ENCODE peak calls at places on chromosome X, in eight cellular contexts. X is tibial nerve, H is K562, U is HCT116, N is spleen, C is heart left ventricle, K is lower leg skin, M is uterus. V is an unnamed sample.

GRCh38 chrX:1529756-1530155 is 7.2 kb downstream of the P2RY8 start:
- DNase-seq in X (no peak), H (no peak), U (no peak), N (no peak), C (no peak), K (no peak), M (no peak), V (no peak)

GRCh38 chrX:126064901-126065541 is 101.1 kb downstream of the DCAF12L2 start:
- DNase-seq in X (no peak), H (no peak), U (no peak), N (peak), C (no peak), K (no peak), M (no peak), V (no peak)

GRCh38 chrX:45769919-45770582 is 569.4 kb upstream of the DIPK2B start:
- DNase-seq in X (peak), H (peak), U (no peak), N (peak), C (peak), K (peak), M (peak), V (no peak)

GRCh38 chrX:128975716-128976115 is 547.6 kb downstream of the SMARCA1 start:
- DNase-seq in X (peak), H (peak), U (no peak), N (no peak), C (no peak), K (no peak), M (no peak), V (peak)

GRCh38 chrX:71181910-71182799 is 37.5 kb downstream of the NLGN3 start:
- DNase-seq in X (peak), H (peak), U (peak), N (peak), C (peak), K (peak), M (peak), V (peak)

GRCh38 chrX:153684447-153685178 is 3.1 kb upstream of the SLC6A8 start:
- DNase-seq in X (no peak), H (no peak), U (no peak), N (peak), C (no peak), K (no peak), M (peak), V (no peak)

GRCh38 chrX:88170528-88170927 is 576.5 kb upstream of the CPXCR1 start:
- DNase-seq in X (no peak), H (no peak), U (no peak), N (no peak), C (no peak), K (no peak), M (no peak), V (no peak)

GRCh38 chrX:93673869-93674271 is at the start of gene FAM133A:
- DNase-seq in X (peak), H (no peak), U (no peak), N (no peak), C (no peak), K (no peak), M (no peak), V (no peak)

GRCh38 chrX:48754124-48754667 is 7.4 kb upstream of the GLOD5 start:
- DNase-seq in X (no peak), H (no peak), U (no peak), N (no peak), C (no peak), K (no peak), M (no peak), V (no peak)

GRCh38 chrX:2974946-2975345 is 31.4 kb upstream of the ARSH start:
- DNase-seq in X (no peak), H (no peak), U (no peak), N (no peak), C (no peak), K (no peak), M (no peak), V (no peak)

GRCh38 chrX:79107891-79108718 is 36.4 kb upstream of the GPR174 start:
- DNase-seq in X (no peak), H (no peak), U (no peak), N (no peak), C (no peak), K (no peak), M (no peak), V (no peak)

GRCh38 chrX:39518451-39519212 is 579.1 kb downstream of the BCOR start:
- DNase-seq in X (no peak), H (no peak), U (no peak), N (no peak), C (peak), K (no peak), M (no peak), V (no peak)

GRCh38 chrX:31038585-31039326 is 33.1 kb downstream of the FTHL17 start:
- DNase-seq in X (peak), H (peak), U (no peak), N (no peak), C (no peak), K (peak), M (peak), V (no peak)

GRCh38 chrX:44462851-44463250 is 79.8 kb downstream of the FUNDC1 start:
- DNase-seq in X (peak), H (no peak), U (no peak), N (no peak), C (no peak), K (peak), M (no peak), V (no peak)

GRCh38 chrX:74119016-74119910 is 184.7 kb upstream of the ZCCHC13 start:
- DNase-seq in X (no peak), H (no peak), U (peak), N (no peak), C (no peak), K (no peak), M (no peak), V (peak)

GRCh38 chrX:4550018-4550417 is 836.6 kb upstream of the PRKX start:
- DNase-seq in X (no peak), H (no peak), U (no peak), N (no peak), C (no peak), K (no peak), M (no peak), V (no peak)

GRCh38 chrX:45077748-45078424 is 122.8 kb downstream of the DIPK2B start:
- DNase-seq in X (no peak), H (no peak), U (no peak), N (no peak), C (no peak), K (no peak), M (no peak), V (no peak)

GRCh38 chrX:110180928-110181310 is 137.0 kb downstream of the AMMECR1 start:
- DNase-seq in X (no peak), H (no peak), U (peak), N (no peak), C (no peak), K (no peak), M (no peak), V (no peak)

GRCh38 chrX:20594985-20595384 is 328.3 kb upstream of the RPS6KA3 start:
- DNase-seq in X (no peak), H (no peak), U (peak), N (no peak), C (no peak), K (no peak), M (no peak), V (no peak)

GRCh38 chrX:50638123-50638522 is 167.5 kb upstream of the DGKK start:
- DNase-seq in X (no peak), H (no peak), U (no peak), N (no peak), C (peak), K (no peak), M (peak), V (no peak)

GRCh38 chrX:43176686-43177085 is 398.7 kb upstream of the PPP1R2C start:
- DNase-seq in X (no peak), H (no peak), U (no peak), N (no peak), C (no peak), K (no peak), M (no peak), V (no peak)

GRCh38 chrX:106933538-106933961 is 13.3 kb downstream of the CLDN2 start:
- DNase-seq in X (no peak), H (no peak), U (no peak), N (no peak), C (no peak), K (no peak), M (no peak), V (no peak)

DNA sequence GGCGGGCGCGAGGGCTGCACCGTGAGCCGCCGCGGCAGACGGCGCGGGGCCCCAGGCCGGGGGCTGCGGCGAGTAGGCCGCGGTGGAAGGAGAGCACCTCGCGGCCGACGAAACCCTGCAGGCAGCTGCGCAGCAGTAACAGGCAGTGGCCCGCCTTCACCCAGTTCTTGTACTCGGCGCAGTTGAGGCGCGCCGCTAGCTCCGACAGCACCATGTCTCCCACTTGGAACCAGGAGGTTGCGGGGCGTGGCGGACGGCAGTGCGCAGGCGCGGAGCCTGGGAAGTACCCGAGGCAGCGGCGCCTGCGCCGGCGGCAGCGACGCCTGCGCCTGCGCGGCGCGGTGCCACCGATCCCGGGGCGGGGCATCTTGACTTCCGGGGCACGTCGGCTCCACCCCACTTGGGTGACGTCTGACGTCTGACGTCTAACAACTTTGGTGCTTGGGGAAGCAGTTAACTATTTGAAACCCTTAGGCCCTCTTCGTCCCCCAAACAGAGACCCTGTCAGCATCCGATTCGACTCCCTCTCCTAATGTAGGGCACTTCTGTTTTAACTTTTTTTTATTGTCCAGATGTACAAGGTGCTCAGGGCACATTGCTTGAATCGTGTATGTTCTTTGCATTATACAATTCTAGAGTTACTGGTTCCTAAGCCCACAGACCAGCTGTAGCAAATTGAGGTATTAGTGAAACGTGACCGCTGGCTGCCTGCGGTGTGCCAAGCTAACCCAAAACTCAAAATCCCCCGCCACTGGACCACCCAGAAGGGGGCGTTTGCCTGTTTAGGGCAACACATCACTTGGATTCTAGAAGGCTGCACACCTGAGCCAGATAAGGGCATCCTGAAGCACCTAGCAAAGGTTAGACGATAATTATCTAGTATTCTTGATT is at the start of gene CXorf38:
- DNase-seq in X (peak), H (peak), U (peak), N (peak), C (peak), K (peak), M (peak), V (peak)
- TF ChIP-seq POLR2A in X (peak), H (peak), U (peak), N (no peak), C (no peak), K (no peak), M (peak), V (peak)

GRCh38 chrX:12885508-12885907 is 18.6 kb downstream of the TLR7 start:
- DNase-seq in X (no peak), H (no peak), U (no peak), N (no peak), C (no peak), K (no peak), M (no peak), V (no peak)
- TF ChIP-seq POLR2A in X (no peak), H (no peak), U (no peak), N (no peak), C (no peak), K (no peak), M (no peak), V (no peak)

DNA sequence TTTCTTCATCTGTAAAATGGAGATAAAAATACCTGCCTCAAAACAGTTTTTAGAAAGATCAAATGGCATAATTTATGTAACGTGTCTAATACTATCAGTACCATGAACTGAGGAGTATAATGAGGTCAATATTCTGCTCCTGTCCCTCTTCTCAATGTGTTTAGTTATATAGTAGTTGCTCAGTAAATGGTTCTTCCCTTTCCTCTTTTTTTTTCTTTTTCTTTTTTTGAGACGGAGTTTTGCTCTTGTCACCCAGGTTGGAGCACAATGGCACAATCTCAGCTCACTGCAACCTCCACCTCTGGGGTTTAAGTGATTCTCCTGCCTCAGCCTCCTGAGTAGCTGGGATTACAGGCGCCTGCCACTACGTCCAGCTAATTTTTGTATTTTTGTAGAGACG is 1.3 kb downstream of the YIPF6 start:
- DNase-seq in X (no peak), H (no peak), U (no peak), N (no peak), C (no peak), K (no peak), M (no peak), V (no peak)
- TF ChIP-seq POLR2A in X (no peak), H (no peak), U (no peak), N (no peak), C (no peak), K (no peak), M (no peak), V (no peak)

DNA sequence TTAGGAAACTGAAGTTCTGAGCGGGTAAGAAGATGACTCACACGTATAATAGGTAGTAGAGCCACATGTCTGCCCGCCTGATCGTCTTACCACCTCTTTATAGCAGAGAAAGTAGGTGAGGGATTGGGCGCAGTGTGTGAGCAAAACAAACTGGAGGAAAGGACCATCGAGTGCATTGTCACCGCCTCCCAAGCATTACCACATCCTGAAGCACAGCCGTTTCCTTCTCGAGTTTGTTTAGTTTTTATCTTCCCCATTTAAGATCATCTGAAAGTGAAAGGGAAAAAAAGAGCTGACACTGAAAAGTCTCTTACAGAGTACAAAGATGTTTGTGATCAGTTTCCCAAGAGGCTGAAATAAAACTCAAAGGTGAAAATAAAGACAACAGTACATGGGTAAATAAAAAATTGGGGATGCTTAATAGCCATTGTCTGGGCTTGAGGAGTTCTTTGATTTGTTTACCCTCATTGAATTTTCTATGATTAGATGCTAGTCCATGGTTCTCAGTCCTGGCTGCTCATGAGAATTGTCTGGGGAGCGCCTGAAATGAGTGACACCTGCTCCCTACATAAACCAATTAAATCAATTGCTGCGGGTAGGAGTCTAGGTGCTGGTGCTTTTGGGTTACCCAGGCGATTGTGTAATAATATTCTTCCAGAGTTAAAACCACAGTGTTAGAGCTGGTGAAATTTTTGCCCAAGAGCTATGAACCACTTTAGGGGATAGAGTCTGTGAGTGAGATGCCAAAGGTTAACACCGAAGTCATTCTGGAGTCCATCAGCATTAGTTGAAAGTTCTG is 15.0 kb downstream of the PDK3 start:
- DNase-seq in X (peak), H (no peak), U (no peak), N (peak), C (no peak), K (no peak), M (no peak), V (no peak)
- TF ChIP-seq POLR2A in X (no peak), H (no peak), U (no peak), N (no peak), C (no peak), K (no peak), M (no peak), V (no peak)

DNA sequence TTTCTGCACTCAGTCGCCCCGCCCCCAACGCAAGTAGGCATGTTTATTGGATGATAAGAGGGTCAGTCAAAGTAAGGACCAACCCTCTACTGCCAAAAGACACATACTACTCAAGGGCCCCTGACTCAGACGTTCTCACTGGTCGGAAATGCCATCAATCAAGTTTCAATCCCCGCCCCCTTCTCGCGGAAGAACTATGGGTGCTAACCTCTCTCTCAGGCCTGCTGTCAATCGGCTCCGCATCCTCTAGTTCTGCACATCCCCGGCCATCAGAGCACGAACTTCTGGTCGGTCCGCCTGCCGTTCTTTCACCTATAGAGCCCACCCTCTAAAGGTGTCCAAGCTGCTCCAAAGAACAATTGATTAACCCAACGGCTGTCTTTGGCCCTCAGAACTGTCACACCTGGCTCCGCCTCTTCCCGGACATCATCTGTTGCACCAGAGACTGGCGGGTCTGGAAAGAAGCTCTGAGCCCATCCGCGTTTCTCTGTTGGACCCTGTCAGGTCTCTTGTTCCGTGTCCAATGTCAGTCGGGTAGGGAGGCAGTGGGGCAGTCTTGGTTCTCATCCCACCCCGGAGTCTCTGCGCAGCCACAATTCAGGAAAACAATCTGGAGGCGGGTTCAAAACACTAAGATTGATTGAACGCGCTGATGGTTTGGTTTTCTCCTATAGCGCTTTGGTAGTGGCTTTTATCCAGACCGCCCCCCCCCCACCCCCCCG is 15.2 kb downstream of the NDUFB11 start:
- DNase-seq in X (peak), H (peak), U (peak), N (peak), C (peak), K (peak), M (peak), V (peak)
- TF ChIP-seq POLR2A in X (peak), H (peak), U (no peak), N (no peak), C (no peak), K (no peak), M (no peak), V (peak)

GRCh38 chrX:40579139-40579538 is 1.6 kb upstream of the ATP6AP2 start:
- DNase-seq in X (no peak), H (no peak), U (no peak), N (no peak), C (no peak), K (no peak), M (no peak), V (no peak)

GRCh38 chrX:40578039-40578438 is 2.7 kb upstream of the ATP6AP2 start:
- DNase-seq in X (no peak), H (no peak), U (no peak), N (no peak), C (no peak), K (no peak), M (no peak), V (no peak)

GRCh38 chrX:40579880-40580536 is 762 bp upstream of the ATP6AP2 start:
- DNase-seq in X (no peak), H (no peak), U (no peak), N (no peak), C (no peak), K (no peak), M (no peak), V (no peak)

GRCh38 chrX:40581333-40581910 is 652 bp downstream of the ATP6AP2 start:
- DNase-seq in X (no peak), H (no peak), U (no peak), N (no peak), C (no peak), K (no peak), M (no peak), V (no peak)

GRCh38 chrX:40580537-40581332 is at the start of gene ATP6AP2:
- DNase-seq in X (peak), H (peak), U (peak), N (peak), C (peak), K (peak), M (peak), V (peak)
- TF ChIP-seq POLR2A in X (peak), H (peak), U (no peak), N (no peak), C (peak), K (no peak), M (peak), V (peak)

GRCh38 chrX:15674899-15675489 is 10.4 kb upstream of the CLTRN start:
- DNase-seq in X (peak), H (peak), U (peak), N (peak), C (peak), K (peak), M (peak), V (peak)
- TF ChIP-seq POLR2A in X (peak), H (peak), U (no peak), N (no peak), C (no peak), K (peak), M (peak), V (peak)

V was measured in H54.